ENCODE peak calls at places on chromosome 16, in four cellular contexts. H, Q, O and C are unnamed samples.
A peak's percentile ranks its signal among the peaks of the same experiment; 100 is the strongest.

GRCh38 chr16:86298166-86299131 is 211.9 kb upstream of the FOXF1 start:
- DNase-seq in H (no peak), Q (no peak), O (no peak), C (no peak)

GRCh38 chr16:59697236-59697635 is 963.1 kb upstream of the GOT2 start:
- DNase-seq in H (no peak), Q (no peak), O (no peak), C (no peak)

GRCh38 chr16:19073863-19074262 is 6.4 kb downstream of the COQ7 start:
- DNase-seq in H (no peak), Q (no peak), O (no peak), C (no peak)

GRCh38 chr16:10266809-10267208 is 84.6 kb upstream of the GRIN2A start:
- DNase-seq in H (no peak), Q (no peak), O (no peak), C (no peak)

GRCh38 chr16:3509470-3509928 is 8.7 kb downstream of the CLUAP1 start:
- DNase-seq in H (peak; percentile 85), Q (no peak), O (no peak), C (no peak)

GRCh38 chr16:16144416-16144815 is 78.9 kb downstream of the ABCC6 start:
- DNase-seq in H (no peak), Q (no peak), O (no peak), C (no peak)

GRCh38 chr16:23795369-23795768 is 40.4 kb upstream of the PRKCB start:
- DNase-seq in H (no peak), Q (no peak), O (no peak), C (no peak)

GRCh38 chr16:4106516-4106915 is 9.7 kb downstream of the ADCY9 start:
- DNase-seq in H (no peak), Q (no peak), O (no peak), C (no peak)

GRCh38 chr16:86568677-86569623 is 2.3 kb downstream of the FOXC2 start:
- DNase-seq in H (no peak), Q (no peak), O (no peak), C (no peak)

GRCh38 chr16:30998852-30999761 is 11.3 kb downstream of the STX1B start:
- DNase-seq in H (no peak), Q (peak; percentile 81), O (peak; percentile 85), C (no peak)

GRCh38 chr16:75044800-75045361 is 46.1 kb downstream of the ZNRF1 start:
- DNase-seq in H (no peak), Q (no peak), O (no peak), C (no peak)

DNA sequence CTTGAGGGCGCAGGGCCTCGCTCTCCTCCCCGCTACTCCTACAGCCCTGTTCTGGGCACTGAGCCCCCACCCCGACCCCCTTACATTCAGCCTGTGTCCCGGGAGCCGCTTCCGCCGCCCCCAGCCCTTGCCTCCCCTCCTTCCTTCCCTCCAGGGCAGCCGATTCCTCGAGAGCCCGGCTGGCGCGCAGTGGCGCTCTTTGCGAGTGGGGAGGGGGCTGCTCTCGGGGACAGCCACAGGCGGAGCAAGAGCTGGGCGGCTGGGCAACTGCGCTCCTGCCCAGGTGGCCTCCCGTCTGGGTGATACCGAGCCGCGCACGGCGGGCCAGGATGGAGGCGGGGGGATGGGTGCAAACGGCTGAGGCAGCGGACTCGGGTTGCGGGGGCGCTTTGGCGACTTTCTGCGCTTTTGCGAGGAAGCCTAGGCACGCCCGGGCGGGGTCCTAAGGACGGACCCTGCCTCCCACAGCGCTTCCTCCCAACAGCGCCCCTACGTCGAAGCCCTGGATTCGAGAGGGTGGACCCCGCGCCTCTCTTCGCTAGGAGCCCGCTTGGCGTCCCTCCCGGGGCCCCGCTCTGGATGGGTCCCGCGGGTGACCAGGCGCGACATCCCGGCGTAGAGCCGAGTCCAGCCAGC is 1.3 kb downstream of the MMP15 start:
- DNase-seq in H (no peak), Q (no peak), O (peak; percentile 66), C (no peak)
- H3K27ac ChIP-seq in H (no peak overlapping the region), Q (no peak overlapping the region), O (peak overlapping the region; percentile 81), C (no peak overlapping the region)

DNA sequence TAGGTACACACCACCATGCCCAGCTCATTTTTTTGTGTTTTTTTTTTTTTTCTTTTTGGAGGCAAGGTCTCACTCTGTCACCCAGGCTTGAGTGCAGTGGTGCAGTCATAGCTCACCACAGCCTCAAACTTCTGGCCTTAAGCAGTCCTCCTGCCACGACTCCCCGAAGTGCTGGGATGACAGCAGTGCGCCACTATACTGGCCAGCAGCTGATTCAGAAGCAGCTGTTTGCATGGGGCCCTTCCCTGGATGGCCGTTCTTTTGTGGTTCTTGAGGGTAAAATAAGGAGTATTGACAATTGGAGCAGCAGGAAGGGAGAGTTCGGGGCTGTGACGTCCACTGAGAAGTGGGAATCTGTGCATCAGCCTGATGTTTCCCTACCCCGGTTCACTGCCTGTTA is 41.6 kb downstream of the KIAA0513 start:
- DNase-seq in H (no peak), Q (no peak), O (no peak), C (no peak)
- H3K27ac ChIP-seq in H (no peak overlapping the region), Q (no peak overlapping the region), O (no peak overlapping the region), C (no peak overlapping the region)

DNA sequence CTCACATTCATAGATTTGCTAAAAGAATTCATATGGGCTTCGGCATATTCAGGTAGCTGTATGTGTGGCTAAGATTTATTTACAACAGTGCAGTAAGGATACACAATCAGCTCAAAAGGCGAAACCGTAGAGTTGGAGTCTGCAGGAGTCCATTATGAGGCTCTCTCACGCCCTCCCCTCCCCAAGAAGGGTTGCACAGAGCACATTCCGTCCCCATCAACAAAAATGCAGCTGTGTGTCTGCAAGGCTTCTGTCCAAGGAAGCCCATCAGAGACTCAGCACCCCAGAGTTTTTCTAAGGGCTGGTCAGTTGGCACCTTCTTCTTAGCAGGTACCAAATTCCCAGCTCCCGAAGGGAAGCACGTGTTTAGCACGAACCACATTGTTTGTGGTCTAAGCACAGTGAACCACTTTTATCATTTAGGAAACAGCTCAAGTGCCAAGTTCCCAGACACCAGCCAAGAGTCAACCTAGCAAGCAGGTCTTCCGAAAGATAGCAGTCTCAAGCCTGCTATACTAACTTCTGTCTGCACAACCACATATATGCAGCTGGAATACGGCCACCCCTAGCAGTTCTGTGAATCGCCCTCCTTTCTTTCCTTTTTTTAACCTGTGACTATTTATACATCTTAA is 28.5 kb upstream of the MEAK7 start:
- DNase-seq in H (no peak), Q (no peak), O (no peak), C (no peak)
- H3K27ac ChIP-seq in H (no peak overlapping the region), Q (no peak overlapping the region), O (no peak overlapping the region), C (peak overlapping the region; percentile 73)

DNA sequence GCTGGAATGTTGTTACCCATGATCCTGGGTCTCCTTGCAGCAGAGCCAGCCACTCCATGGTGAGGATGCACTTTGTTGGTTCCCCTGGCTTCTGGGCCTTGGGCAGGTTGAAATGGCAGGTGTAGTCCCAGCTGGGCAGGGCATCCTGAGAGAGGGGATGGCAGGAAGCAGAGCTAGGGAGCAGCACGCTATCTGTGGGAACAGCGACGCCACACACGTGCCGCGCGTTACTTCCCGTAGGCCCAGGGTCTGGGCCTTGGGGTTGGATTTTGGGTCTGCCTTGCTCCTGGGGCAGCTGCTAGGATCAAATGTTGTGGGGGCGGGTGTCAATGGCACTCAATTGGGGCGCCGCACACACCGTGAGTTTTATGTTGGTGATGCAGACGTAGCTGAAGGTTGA is 368.0 kb downstream of the CPPED1 start:
- DNase-seq in H (no peak), Q (peak; percentile 10), O (no peak), C (no peak)
- H3K27ac ChIP-seq in H (no peak overlapping the region), Q (no peak overlapping the region), O (no peak overlapping the region), C (no peak overlapping the region)

DNA sequence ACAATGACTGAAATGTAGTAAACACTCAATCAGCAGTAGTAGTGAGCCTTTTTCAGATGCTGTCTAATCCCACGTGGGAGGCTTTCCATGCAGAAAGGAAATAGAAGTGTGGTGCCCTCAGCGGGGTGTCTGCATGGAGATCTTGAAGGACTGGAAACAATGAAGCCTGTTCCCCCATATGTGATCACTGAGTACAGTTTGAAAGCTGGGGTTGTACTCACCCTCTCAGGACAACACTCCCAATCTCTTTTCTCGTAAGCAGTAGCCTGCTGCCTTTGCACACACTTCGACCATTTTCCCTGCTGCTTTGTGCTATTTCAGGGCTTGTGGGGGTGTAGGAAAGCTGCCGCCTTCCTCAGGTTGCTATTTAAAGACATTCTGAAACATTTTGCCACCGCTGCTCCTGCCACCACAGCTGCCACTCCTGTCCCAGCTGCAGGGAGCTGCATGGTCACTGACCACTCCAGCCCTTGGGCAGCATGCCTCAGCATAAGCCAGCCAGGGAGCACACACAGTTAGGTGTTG is 40.6 kb upstream of the HAS3 start:
- DNase-seq in H (no peak), Q (no peak), O (no peak), C (no peak)
- H3K27ac ChIP-seq in H (no peak overlapping the region), Q (no peak overlapping the region), O (no peak overlapping the region), C (no peak overlapping the region)

GRCh38 chr16:68466174-68466573 is 17.9 kb upstream of the SMPD3 start:
- DNase-seq in H (no peak), Q (no peak), O (no peak), C (no peak)
- H3K27ac ChIP-seq in H (no peak overlapping the region), Q (no peak overlapping the region), O (no peak overlapping the region), C (no peak overlapping the region)